ENCODE peak calls at places on chromosomes 7 and 10, in five cellular contexts. One of them, this sample, is unnamed.
A peak's percentile ranks its signal among the peaks of the same experiment; 100 is the strongest.

GRCh38 chr7:32164341-32164996 is 94.3 kb upstream of the PDE1C start:
- DNase-seq in Calu3: peak; percentile 79
- DNase-seq in WERI-Rb-1: peak; percentile 48
- DNase-seq in CD4-positive, alpha-beta T cell: no peak
- DNase-seq in transverse colon: peak; percentile 10
- DNase-seq in this sample: no peak

GRCh38 chr7:124257638-124258308 is 224.9 kb upstream of the TMEM229A start:
- DNase-seq in Calu3: no peak
- DNase-seq in WERI-Rb-1: no peak
- DNase-seq in CD4-positive, alpha-beta T cell: no peak
- DNase-seq in transverse colon: no peak
- DNase-seq in this sample: no peak

GRCh38 chr7:147432068-147432467 is 1158.5 kb upstream of the C7orf33 start:
- DNase-seq in Calu3: no peak
- DNase-seq in WERI-Rb-1: peak; percentile 57
- DNase-seq in CD4-positive, alpha-beta T cell: no peak
- DNase-seq in transverse colon: no peak
- DNase-seq in this sample: no peak

GRCh38 chr7:16114633-16115032 is 306.7 kb downstream of the CRPPA start:
- DNase-seq in Calu3: peak; percentile 34
- DNase-seq in WERI-Rb-1: no peak
- DNase-seq in CD4-positive, alpha-beta T cell: no peak
- DNase-seq in transverse colon: no peak
- DNase-seq in this sample: no peak

GRCh38 chr7:121901026-121901425 is 28.1 kb downstream of the PTPRZ1 start:
- DNase-seq in Calu3: no peak
- DNase-seq in WERI-Rb-1: no peak
- DNase-seq in CD4-positive, alpha-beta T cell: no peak
- DNase-seq in transverse colon: no peak
- DNase-seq in this sample: no peak

GRCh38 chr7:54394877-54395276 is 147.3 kb upstream of the VSTM2A start:
- DNase-seq in Calu3: no peak
- DNase-seq in WERI-Rb-1: no peak
- DNase-seq in CD4-positive, alpha-beta T cell: no peak
- DNase-seq in transverse colon: no peak
- DNase-seq in this sample: no peak

GRCh38 chr7:94423865-94424264 is 29.2 kb downstream of the COL1A2 start:
- DNase-seq in Calu3: no peak
- DNase-seq in WERI-Rb-1: no peak
- DNase-seq in CD4-positive, alpha-beta T cell: no peak
- DNase-seq in transverse colon: no peak
- DNase-seq in this sample: no peak

GRCh38 chr10:105509551-105509950 is 868.5 kb downstream of the SORCS3 start:
- DNase-seq in Calu3: no peak
- DNase-seq in WERI-Rb-1: no peak
- DNase-seq in CD4-positive, alpha-beta T cell: no peak
- DNase-seq in transverse colon: no peak
- DNase-seq in this sample: no peak

GRCh38 chr7:155356323-155357105 is 58.8 kb downstream of the INSIG1 start:
- DNase-seq in Calu3: peak; percentile 66
- DNase-seq in WERI-Rb-1: peak; percentile 44
- DNase-seq in CD4-positive, alpha-beta T cell: no peak
- DNase-seq in transverse colon: no peak
- DNase-seq in this sample: no peak
- TF ChIP-seq CTCF in Calu3: peak; percentile 15
- TF ChIP-seq CTCF in WERI-Rb-1: peak; percentile 47
- TF ChIP-seq CTCF in CD4-positive, alpha-beta T cell: no peak
- TF ChIP-seq CTCF in transverse colon: no peak
- TF ChIP-seq CTCF in this sample: no peak

GRCh38 chr10:103693070-103693811 is 162.1 kb downstream of the SH3PXD2A start:
- DNase-seq in Calu3: no peak
- DNase-seq in WERI-Rb-1: no peak
- DNase-seq in CD4-positive, alpha-beta T cell: no peak
- DNase-seq in transverse colon: peak; percentile 31
- DNase-seq in this sample: no peak
- TF ChIP-seq CTCF in Calu3: no peak
- TF ChIP-seq CTCF in WERI-Rb-1: no peak
- TF ChIP-seq CTCF in CD4-positive, alpha-beta T cell: no peak
- TF ChIP-seq CTCF in transverse colon: no peak
- TF ChIP-seq CTCF in this sample: no peak

GRCh38 chr7:92767427-92767826 is 68.9 kb downstream of the CDK6 start:
- DNase-seq in Calu3: no peak
- DNase-seq in WERI-Rb-1: no peak
- DNase-seq in CD4-positive, alpha-beta T cell: no peak
- DNase-seq in transverse colon: no peak
- DNase-seq in this sample: no peak
- TF ChIP-seq CTCF in Calu3: no peak
- TF ChIP-seq CTCF in WERI-Rb-1: no peak
- TF ChIP-seq CTCF in CD4-positive, alpha-beta T cell: no peak
- TF ChIP-seq CTCF in transverse colon: no peak
- TF ChIP-seq CTCF in this sample: no peak

GRCh38 chr7:95478139-95479037 is 7.4 kb upstream of the ASB4 start:
- DNase-seq in Calu3: peak; percentile 17
- DNase-seq in WERI-Rb-1: peak; percentile 34
- DNase-seq in CD4-positive, alpha-beta T cell: no peak
- DNase-seq in transverse colon: peak; percentile 42
- DNase-seq in this sample: no peak
- TF ChIP-seq CTCF in Calu3: no peak
- TF ChIP-seq CTCF in WERI-Rb-1: peak; percentile 12
- TF ChIP-seq CTCF in CD4-positive, alpha-beta T cell: no peak
- TF ChIP-seq CTCF in transverse colon: no peak
- TF ChIP-seq CTCF in this sample: no peak

DNA sequence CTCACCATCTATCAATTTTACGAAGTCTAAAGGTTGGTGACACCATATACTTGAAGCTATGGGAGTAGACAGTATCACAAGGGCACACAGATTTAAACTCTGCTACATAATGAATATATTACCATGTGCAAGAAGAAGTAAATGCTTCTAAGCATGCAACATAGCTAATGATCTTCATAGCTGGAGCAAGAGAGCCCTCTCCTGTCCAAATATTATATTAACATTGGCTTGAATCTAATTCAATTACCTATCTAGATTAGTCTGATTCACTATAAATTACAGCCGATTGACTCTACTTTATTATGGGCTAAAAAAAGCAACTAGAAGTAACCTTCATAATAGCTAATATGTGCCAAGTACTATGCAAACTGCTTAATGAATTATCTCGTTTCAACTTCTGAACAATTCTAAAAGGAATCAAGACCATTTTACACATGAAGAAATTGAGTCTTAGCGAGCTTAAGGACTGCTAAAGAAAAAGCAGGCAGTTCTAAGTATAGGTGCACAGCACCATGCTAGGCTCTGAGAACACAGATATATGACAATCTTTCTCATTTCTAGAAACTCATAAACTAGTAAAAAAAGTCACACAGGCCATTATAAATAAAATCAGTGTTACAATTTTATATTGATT is 21.9 kb downstream of the FRA10AC1 start:
- DNase-seq in Calu3: no peak
- DNase-seq in WERI-Rb-1: no peak
- DNase-seq in CD4-positive, alpha-beta T cell: no peak
- DNase-seq in transverse colon: no peak
- DNase-seq in this sample: no peak
- TF ChIP-seq CTCF in Calu3: peak; percentile 25
- TF ChIP-seq CTCF in WERI-Rb-1: peak; percentile 22
- TF ChIP-seq CTCF in CD4-positive, alpha-beta T cell: no peak
- TF ChIP-seq CTCF in transverse colon: peak; percentile 24
- TF ChIP-seq CTCF in this sample: no peak

DNA sequence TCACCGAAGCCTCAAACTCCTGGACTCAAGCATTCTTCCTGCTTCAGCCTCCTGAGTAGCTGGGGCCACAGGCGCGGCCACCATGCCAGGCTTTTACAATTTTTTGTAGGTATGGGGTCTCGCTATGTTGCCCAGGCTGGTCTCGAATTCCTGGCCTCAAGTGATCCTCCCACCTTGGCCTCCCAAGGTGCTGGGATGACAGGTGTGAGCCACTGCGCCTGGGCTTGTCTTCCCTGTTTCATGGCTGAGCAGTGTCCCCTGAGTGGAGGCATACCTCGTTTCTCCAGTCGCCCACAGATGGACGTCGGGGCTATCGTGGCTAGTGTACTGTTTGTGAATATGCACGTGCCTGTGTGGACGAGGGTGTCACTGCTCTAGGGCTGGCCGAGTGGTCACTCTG is 11.3 kb downstream of the INPP5A start:
- DNase-seq in Calu3: no peak
- DNase-seq in WERI-Rb-1: no peak
- DNase-seq in CD4-positive, alpha-beta T cell: no peak
- DNase-seq in transverse colon: no peak
- DNase-seq in this sample: no peak
- TF ChIP-seq CTCF in Calu3: no peak
- TF ChIP-seq CTCF in WERI-Rb-1: no peak
- TF ChIP-seq CTCF in CD4-positive, alpha-beta T cell: no peak
- TF ChIP-seq CTCF in transverse colon: no peak
- TF ChIP-seq CTCF in this sample: no peak

GRCh38 chr7:88399036-88399435 is 92.3 kb upstream of the STEAP4 start:
- DNase-seq in Calu3: no peak
- DNase-seq in WERI-Rb-1: no peak
- DNase-seq in CD4-positive, alpha-beta T cell: no peak
- DNase-seq in transverse colon: no peak
- DNase-seq in this sample: no peak

GRCh38 chr7:88402529-88402928 is 95.8 kb upstream of the STEAP4 start:
- DNase-seq in Calu3: no peak
- DNase-seq in WERI-Rb-1: no peak
- DNase-seq in CD4-positive, alpha-beta T cell: no peak
- DNase-seq in transverse colon: no peak
- DNase-seq in this sample: no peak

GRCh38 chr7:88396295-88396947 is 89.7 kb upstream of the STEAP4 start:
- DNase-seq in Calu3: no peak
- DNase-seq in WERI-Rb-1: no peak
- DNase-seq in CD4-positive, alpha-beta T cell: no peak
- DNase-seq in transverse colon: no peak
- DNase-seq in this sample: no peak

GRCh38 chr7:88396948-88397322 is 90.2 kb upstream of the STEAP4 start:
- DNase-seq in Calu3: no peak
- DNase-seq in WERI-Rb-1: no peak
- DNase-seq in CD4-positive, alpha-beta T cell: no peak
- DNase-seq in transverse colon: no peak
- DNase-seq in this sample: no peak

DNA sequence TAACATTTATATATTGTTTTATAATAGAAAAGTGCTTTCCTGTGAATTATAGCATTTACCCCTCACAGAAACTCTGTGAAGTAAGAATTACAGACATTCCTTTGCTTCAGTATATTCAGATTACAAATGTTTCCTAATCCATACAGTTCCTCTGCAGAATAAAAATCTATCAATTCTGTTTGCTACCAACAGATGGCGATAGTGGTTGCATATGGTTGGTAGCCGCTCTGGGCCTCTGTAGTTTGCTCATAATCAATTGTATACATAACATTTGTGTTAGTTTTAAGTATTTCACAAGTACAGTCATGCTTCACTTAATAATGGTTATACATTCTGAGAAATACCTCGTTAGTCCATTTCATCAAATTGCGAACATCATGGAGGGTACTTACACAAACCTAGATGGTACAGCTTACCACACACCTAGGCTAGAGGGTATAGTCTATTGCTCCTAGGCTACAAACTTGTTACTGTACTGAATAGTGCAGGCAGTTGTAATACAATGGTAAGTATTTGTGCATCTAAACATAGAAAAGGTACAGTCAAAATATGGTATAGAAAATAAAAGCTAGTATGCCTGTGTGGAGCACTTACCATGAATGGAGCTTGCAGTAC is 94.4 kb upstream of the STEAP4 start:
- DNase-seq in Calu3: no peak
- DNase-seq in WERI-Rb-1: no peak
- DNase-seq in CD4-positive, alpha-beta T cell: no peak
- DNase-seq in transverse colon: no peak
- DNase-seq in this sample: no peak
- TF ChIP-seq CTCF in Calu3: peak; percentile 23
- TF ChIP-seq CTCF in WERI-Rb-1: peak; percentile 35
- TF ChIP-seq CTCF in CD4-positive, alpha-beta T cell: no peak
- TF ChIP-seq CTCF in transverse colon: peak; percentile 45
- TF ChIP-seq CTCF in this sample: no peak

GRCh38 chr7:107946451-107946850 is 55.5 kb downstream of the DLD start:
- DNase-seq in Calu3: no peak
- DNase-seq in WERI-Rb-1: no peak
- DNase-seq in CD4-positive, alpha-beta T cell: no peak
- DNase-seq in transverse colon: no peak
- DNase-seq in this sample: no peak
- TF ChIP-seq CTCF in Calu3: no peak
- TF ChIP-seq CTCF in WERI-Rb-1: no peak
- TF ChIP-seq CTCF in CD4-positive, alpha-beta T cell: no peak
- TF ChIP-seq CTCF in transverse colon: no peak
- TF ChIP-seq CTCF in this sample: no peak

DNA sequence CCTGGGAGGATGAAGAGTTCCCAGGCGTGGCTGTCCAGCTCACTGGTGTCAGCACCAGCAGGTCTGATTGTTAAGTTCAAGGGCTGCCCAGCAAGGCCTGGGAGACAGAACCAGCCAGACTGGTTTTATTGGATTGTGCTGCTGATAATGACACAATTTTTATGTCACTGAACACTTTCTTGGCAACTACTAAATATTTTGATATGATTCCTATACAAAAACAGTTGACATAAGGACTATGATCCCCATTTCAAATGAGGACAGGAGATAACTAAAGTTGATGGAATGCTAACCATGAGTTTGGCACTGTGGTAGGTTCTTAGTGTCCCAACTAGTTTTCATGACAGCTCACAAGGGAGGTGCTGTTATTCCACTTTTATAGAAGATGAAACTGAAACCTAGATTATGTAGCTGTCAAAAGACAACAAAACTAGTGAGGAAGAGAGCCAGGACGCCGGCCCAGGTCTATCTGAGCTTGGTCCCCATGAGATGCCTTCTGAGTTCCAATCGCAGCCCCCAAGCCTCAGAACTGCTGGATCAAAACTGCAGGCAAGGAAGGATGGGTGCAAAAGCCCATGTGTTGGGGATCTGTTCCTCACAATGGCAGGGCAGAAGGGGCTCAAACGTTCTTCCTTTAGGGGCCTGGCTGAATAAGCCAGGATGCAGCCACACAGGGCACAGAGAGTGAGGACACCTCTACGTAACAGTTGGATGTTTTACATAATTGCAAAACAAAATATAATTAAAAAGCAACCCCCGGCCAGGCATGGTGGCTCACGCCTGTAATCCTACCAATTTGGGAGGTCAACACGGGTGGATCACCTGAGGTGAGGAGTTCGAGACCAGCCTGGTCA is 52.8 kb downstream of the COBL start:
- DNase-seq in Calu3: peak; percentile 88
- DNase-seq in WERI-Rb-1: no peak
- DNase-seq in CD4-positive, alpha-beta T cell: no peak
- DNase-seq in transverse colon: peak; percentile 72
- DNase-seq in this sample: peak; percentile 86
- TF ChIP-seq CTCF in Calu3: no peak
- TF ChIP-seq CTCF in WERI-Rb-1: no peak
- TF ChIP-seq CTCF in CD4-positive, alpha-beta T cell: no peak
- TF ChIP-seq CTCF in transverse colon: no peak
- TF ChIP-seq CTCF in this sample: no peak